ENCODE peak calls at places on chromosomes 4 and X, in seven cellular contexts. P is K562, W is GM12891, U is H1, A is GM12878, K is HepG2, J is GM12892. R is an unnamed sample.

GRCh38 chr4:87235020-87235671 is 14.7 kb upstream of the KLHL8 start:
- DNase-seq in W (no peak), K (no peak), A (no peak), J (no peak), P (no peak), U (no peak), R (no peak)

GRCh38 chr4:623914-624626 is 1.3 kb upstream of the PDE6B start:
- DNase-seq in P (no peak), A (no peak), K (no peak), U (no peak), J (no peak), W (no peak), R (no peak)

GRCh38 chrX:4710618-4711433 is 997.4 kb upstream of the PRKX start:
- DNase-seq in W (no peak), J (no peak), A (peak), K (peak), P (peak), U (no peak), R (no peak)

GRCh38 chr4:176307591-176307920 is 12.2 kb upstream of the SPCS3 start:
- DNase-seq in K (no peak), W (no peak), U (no peak), A (no peak), J (no peak), P (no peak), R (no peak)

GRCh38 chr4:85932371-85933305 is 427.2 kb downstream of the MAPK10 start:
- DNase-seq in U (no peak), W (no peak), J (no peak), P (no peak), K (no peak), A (no peak), R (no peak)

GRCh38 chr4:102713096-102713495 is 47.7 kb downstream of the MANBA start:
- DNase-seq in K (peak), J (no peak), P (no peak), U (no peak), W (no peak), A (no peak), R (no peak)

GRCh38 chr4:56979674-56980073 is 978 bp downstream of the POLR2B start:
- DNase-seq in U (no peak), K (peak), J (no peak), W (no peak), A (no peak), P (peak), R (no peak)

GRCh38 chr4:34323549-34324325 is 1920.6 kb downstream of the ARAP2 start:
- DNase-seq in A (no peak), U (no peak), P (no peak), K (no peak), J (no peak), W (no peak), R (no peak)

GRCh38 chrX:103629295-103630170 is 758 bp downstream of the TCEAL1 start:
- DNase-seq in W (no peak), U (no peak), K (peak), A (no peak), P (peak), J (no peak), R (peak)

GRCh38 chrX:154125356-154126040 is 18.5 kb upstream of the OPN1LW start:
- DNase-seq in U (no peak), K (no peak), W (no peak), A (no peak), P (peak), J (no peak), R (no peak)

GRCh38 chrX:119887721-119888425 is 7.8 kb upstream of the AKAP14 start:
- DNase-seq in U (peak), K (peak), J (peak), P (peak), A (no peak), W (peak), R (peak)

GRCh38 chrX:40578039-40578438 is 2.7 kb upstream of the ATP6AP2 start:
- DNase-seq in U (no peak), J (no peak), K (peak), P (peak), A (no peak), W (no peak), R (no peak)

GRCh38 chr4:59994118-59994517 is 1206.0 kb upstream of the ADGRL3 start:
- DNase-seq in U (peak), K (peak), A (no peak), J (no peak), P (no peak), W (no peak), R (no peak)

GRCh38 chrX:105975382-105975781 is 63.1 kb downstream of the SERPINA7 start:
- DNase-seq in W (no peak), A (no peak), K (peak), P (no peak), J (no peak), U (no peak), R (no peak)

GRCh38 chrX:132467029-132467428 is 21.8 kb downstream of the MBNL3 start:
- DNase-seq in W (no peak), J (no peak), U (no peak), K (no peak), A (no peak), P (no peak), R (no peak)

GRCh38 chrX:73262991-73263390 is 48.3 kb upstream of the NAP1L2 start:
- DNase-seq in P (peak), W (no peak), A (no peak), J (no peak), K (peak), U (no peak), R (peak)

GRCh38 chrX:4091046-4091760 is 377.8 kb upstream of the PRKX start:
- DNase-seq in K (no peak), W (no peak), P (no peak), U (no peak), J (no peak), A (no peak), R (no peak)

GRCh38 chr4:140095694-140096482 is 58.1 kb downstream of the MAML3 start:
- DNase-seq in U (no peak), A (no peak), W (no peak), P (peak), J (no peak), K (no peak), R (peak)

GRCh38 chr4:1465173-1466033 is 59.2 kb upstream of the NKX1-1 start:
- DNase-seq in W (no peak), A (no peak), P (no peak), U (no peak), K (no peak), J (no peak), R (peak)

GRCh38 chr4:6454112-6454910 is 18.1 kb downstream of the PPP2R2C start:
- DNase-seq in A (no peak), P (no peak), K (no peak), U (no peak), J (no peak), W (no peak), R (no peak)

GRCh38 chr4:8472689-8473197 is 32.2 kb downstream of the TRMT44 start:
- DNase-seq in K (no peak), J (no peak), U (no peak), P (no peak), W (no peak), A (no peak), R (no peak)

GRCh38 chr4:110107868-110108267 is 90.5 kb downstream of the ELOVL6 start:
- DNase-seq in J (no peak), A (no peak), P (no peak), W (no peak), U (no peak), K (no peak), R (no peak)

GRCh38 chr4:147975325-147975724 is 243.4 kb downstream of the ARHGAP10 start:
- DNase-seq in A (no peak), P (no peak), J (no peak), U (no peak), K (no peak), W (no peak), R (no peak)

GRCh38 chr4:48799157-48799556 is 19.1 kb upstream of the FRYL start:
- DNase-seq in W (no peak), J (no peak), K (no peak), U (no peak), P (no peak), A (no peak), R (no peak)

GRCh38 chr4:10011277-10011676 is 10.0 kb downstream of the SLC2A9 start:
- DNase-seq in W (no peak), P (no peak), U (no peak), K (no peak), J (no peak), A (no peak), R (no peak)

GRCh38 chr4:8443801-8444200 is 3.2 kb downstream of the TRMT44 start:
- DNase-seq in J (no peak), U (no peak), K (no peak), W (no peak), A (no peak), P (no peak), R (no peak)

GRCh38 chr4:178165909-178166308 is 723.7 kb upstream of the AGA start:
- DNase-seq in K (no peak), P (no peak), U (no peak), W (no peak), A (no peak), J (no peak), R (no peak)

GRCh38 chrX:54564942-54565341 is 34.9 kb downstream of the GNL3L start:
- DNase-seq in K (no peak), P (no peak), J (no peak), W (no peak), U (no peak), A (no peak), R (no peak)

GRCh38 chrX:22105231-22105630 is 73.1 kb downstream of the PHEX start:
- DNase-seq in P (no peak), J (no peak), K (no peak), A (no peak), W (no peak), U (no peak), R (no peak)

GRCh38 chr4:150976478-150977118 is 38.5 kb downstream of the LRBA start:
- DNase-seq in A (no peak), K (peak), J (no peak), P (peak), U (no peak), W (no peak), R (no peak)

GRCh38 chr4:158172558-158173258 is at the start of gene GASK1B:
- DNase-seq in P (peak), U (no peak), K (peak), J (no peak), W (no peak), A (no peak), R (peak)
- TF ChIP-seq TAF1 in P (no peak), U (no peak), K (peak), J (no peak), W (no peak), A (no peak), R (no peak)

DNA sequence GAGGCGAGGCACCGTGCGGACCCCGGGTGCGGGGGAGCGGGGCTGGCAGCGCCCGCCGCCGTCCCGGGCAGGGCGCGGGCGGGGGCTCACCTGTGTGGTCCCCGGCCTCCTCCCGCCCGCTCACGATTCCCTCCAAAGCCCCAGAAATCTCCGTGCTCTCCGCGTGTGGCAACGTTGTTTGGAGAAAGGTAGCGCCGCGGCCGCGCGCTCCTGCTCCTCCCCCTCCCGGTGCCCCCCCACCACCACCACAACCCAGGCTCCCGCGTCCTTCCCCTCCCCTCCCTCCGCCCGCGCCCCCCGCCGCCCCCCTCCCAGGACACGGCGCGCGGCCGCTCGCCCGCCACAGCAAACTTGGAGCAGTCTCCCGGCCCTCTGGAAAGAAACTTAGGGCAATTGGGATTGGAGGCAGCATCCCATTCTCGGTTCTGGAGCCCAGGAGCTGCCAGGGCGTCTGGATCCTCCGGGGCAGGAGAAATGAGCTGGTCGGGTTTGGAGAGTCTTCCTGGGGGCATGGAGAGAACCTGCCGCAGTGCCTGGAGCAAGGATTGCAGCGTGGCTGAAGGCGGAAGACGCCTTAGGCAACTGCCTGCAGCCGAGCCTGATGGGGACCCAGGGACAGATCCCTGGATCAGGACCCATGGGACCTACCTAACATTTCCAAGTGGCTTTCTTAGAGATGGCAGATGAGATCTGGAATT is 854 bp downstream of the KLF3 start:
- DNase-seq in J (no peak), K (peak), A (no peak), P (peak), U (no peak), W (no peak), R (peak)
- TF ChIP-seq TAF1 in J (no peak), K (peak), A (no peak), P (peak), U (peak), W (no peak), R (no peak)

DNA sequence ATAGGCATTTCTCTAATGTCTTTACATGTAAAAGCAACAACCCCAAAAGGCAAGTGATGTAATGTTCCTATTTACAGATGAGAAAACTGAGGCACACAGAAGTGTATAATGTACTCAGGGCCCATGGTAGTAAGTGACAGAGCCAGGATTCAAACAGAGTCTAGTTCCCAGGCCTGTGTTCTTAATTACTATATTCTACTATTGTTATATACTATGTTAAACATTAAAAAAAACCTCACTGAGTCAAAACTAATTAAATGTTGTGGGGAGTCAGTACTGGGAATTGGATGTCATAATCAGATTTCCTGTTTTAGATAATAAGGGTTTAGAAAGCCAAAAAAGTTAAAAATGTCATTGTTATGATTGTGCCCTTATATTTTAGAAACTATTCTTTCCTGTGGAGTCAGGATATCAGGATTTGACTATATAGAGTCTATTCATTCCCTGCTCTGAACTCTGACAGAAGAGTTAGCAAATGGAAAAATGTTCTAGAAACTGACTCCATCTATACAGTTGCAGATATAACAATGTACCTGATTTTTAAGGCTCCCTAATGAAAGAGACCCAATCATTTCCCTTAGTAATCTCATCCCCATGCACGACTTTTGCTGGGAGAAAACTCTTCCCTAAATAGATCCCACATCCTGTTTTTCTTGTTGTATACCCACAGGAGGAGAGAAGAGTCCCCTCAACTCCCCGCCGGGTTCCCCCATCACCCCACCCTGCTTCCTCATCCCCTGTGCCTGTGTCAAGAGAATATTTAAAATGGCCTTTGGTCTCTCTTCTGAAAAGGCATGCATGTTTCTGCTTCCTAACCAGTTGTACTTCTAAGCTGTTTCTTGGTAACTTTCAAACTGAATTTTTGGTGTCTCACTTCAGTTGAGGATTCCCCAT is 69.7 kb downstream of the REELD1 start:
- DNase-seq in J (no peak), W (no peak), U (no peak), K (no peak), P (no peak), A (no peak), R (no peak)
- TF ChIP-seq TAF1 in J (no peak), W (no peak), U (no peak), K (no peak), P (no peak), A (no peak), R (no peak)

GRCh38 chr4:156974264-156974663 is 2.7 kb upstream of the PDGFC start:
- DNase-seq in W (no peak), K (no peak), P (no peak), U (no peak), J (no peak), A (no peak), R (no peak)

GRCh38 chr4:156970501-156971167 is 965 bp downstream of the PDGFC start:
- DNase-seq in J (no peak), A (no peak), K (peak), P (no peak), W (no peak), U (no peak), R (peak)

GRCh38 chr4:156971168-156971601 is 414 bp downstream of the PDGFC start:
- DNase-seq in W (peak), P (no peak), K (no peak), A (no peak), U (no peak), J (peak), R (peak)

GRCh38 chr4:156972370-156972980 is 876 bp upstream of the PDGFC start:
- DNase-seq in K (no peak), W (no peak), A (no peak), U (no peak), J (no peak), P (no peak), R (no peak)

GRCh38 chr4:156971623-156972369 is at the start of gene PDGFC:
- DNase-seq in J (peak), A (no peak), K (peak), W (peak), P (peak), U (no peak), R (peak)
- TF ChIP-seq TAF1 in J (no peak), A (no peak), K (peak), W (no peak), P (no peak), U (no peak), R (peak)

DNA sequence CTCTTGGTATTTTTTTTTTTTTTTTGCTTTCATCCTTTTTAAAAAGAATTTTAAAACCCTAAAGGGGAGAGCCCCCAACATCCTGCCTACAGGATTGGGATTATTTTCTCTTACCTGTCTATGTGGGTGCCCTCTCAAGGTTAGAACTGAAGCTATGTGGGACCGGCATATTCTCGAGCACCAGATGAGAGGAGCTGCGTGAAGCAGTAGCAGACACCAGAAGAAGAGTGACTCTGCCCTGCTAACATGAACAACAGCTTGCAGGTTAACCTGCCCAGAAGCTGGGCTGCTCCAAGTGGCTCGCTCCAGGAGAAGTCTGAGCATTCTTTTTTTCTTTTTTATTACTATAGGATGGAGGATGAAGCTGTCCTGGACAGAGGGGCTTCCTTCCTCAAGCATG is 102.6 kb upstream of the SLC4A4 start:
- DNase-seq in P (no peak), U (no peak), W (no peak), A (no peak), K (no peak), J (no peak), R (no peak)
- TF ChIP-seq TAF1 in P (no peak), U (no peak), W (no peak), A (no peak), K (no peak), J (no peak), R (no peak)

DNA sequence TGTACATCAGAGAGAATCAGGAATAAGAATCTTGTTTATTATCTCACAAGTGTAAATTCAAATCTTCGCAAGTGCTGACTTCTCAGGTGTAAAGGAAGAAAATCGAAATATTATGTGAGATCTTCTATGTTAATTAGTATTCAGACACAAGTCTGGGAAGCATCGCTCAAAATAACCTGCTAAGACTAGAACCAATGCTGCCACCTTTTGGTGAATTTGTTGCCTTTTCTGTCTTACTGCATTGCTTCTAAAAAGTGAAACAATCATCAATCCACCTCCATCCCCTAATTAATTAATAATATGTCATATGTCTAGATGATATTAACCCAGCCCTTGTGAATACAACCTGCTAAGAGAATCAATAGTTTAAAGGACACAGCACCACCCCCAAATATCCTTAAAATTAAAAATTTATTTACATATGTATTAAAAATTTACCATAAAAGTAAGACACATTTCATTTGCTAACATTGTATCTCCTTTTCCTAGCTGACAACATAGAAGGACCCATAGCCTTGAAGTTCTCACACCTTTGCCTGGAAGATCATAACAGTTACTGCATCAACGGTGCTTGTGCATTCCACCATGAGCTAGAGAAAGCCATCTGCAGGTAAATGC is 3.5 kb downstream of the EPGN start:
- DNase-seq in J (no peak), U (no peak), A (peak), W (no peak), P (peak), K (peak), R (peak)
- TF ChIP-seq TAF1 in J (no peak), U (no peak), A (no peak), W (no peak), P (no peak), K (no peak), R (no peak)

DNA sequence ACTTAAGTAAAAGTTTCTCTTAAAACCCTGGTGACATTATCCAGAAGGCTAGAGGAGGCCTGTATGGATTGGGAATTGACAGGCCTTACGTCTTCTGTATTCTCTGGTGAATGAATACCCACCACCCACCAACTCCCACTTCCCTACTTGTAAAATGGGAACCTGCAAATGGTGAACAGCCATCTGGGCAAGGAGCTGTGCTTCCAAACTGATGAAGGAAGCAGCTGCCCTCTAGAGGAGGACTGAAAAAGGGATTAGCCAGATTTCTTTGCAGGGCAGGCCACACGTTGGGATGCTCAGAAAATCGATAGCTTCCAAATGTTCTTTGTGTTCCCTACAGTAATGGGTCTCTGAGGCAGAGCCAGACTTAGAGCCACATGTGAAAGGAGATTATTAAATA is 39.3 kb upstream of the LPAR4 start:
- DNase-seq in J (no peak), K (peak), A (no peak), W (no peak), P (peak), U (peak), R (peak)
- TF ChIP-seq TAF1 in J (no peak), K (no peak), A (no peak), W (no peak), P (no peak), U (no peak), R (no peak)